ENCODE peak calls at places on chromosomes 5 and 9, in ten cellular contexts. Q is HL-60; Y is activated naive CD8-positive, alpha-beta T cell treated with anti-CD3 and anti-CD28 coated beads for 36 hours; T is nucleus accumbens; V is T1000; A is GDM1; W is RWPE1; U is activated CD8-positive, alpha-beta T cell treated with anti-CD3 and anti-CD28 coated beads for 36 hours; C is T-helper 1 cell; K is NCI-H2081. B is an unnamed sample.

GRCh38 chr5:98770911-98771322 is 2.5 kb upstream of the RGMB start:
- DNase-seq in C (no peak), U (no peak), W (no peak), T (no peak), Q (no peak), V (no peak), K (no peak), A (no peak), Y (no peak), B (peak)

GRCh38 chr5:179930788-179931473 is 23.2 kb upstream of the TBC1D9B start:
- DNase-seq in Y (no peak), K (no peak), Q (no peak), V (no peak), C (no peak), T (no peak), W (no peak), U (no peak), A (no peak), B (no peak)

GRCh38 chr5:4348919-4349318 is 753.3 kb downstream of the IRX1 start:
- DNase-seq in A (no peak), T (no peak), C (no peak), U (no peak), Q (no peak), K (no peak), Y (no peak), V (no peak), W (no peak), B (no peak)

GRCh38 chr5:45737153-45737552 is 41.0 kb upstream of the HCN1 start:
- DNase-seq in C (no peak), Y (no peak), A (no peak), K (no peak), V (no peak), Q (no peak), U (no peak), W (no peak), T (no peak), B (no peak)

GRCh38 chr9:75186767-75187380 is 98.6 kb downstream of the OSTF1 start:
- DNase-seq in T (no peak), K (peak), Q (no peak), C (no peak), U (no peak), W (peak), A (no peak), V (no peak), Y (no peak), B (no peak)

GRCh38 chr9:76883341-76883740 is 22.6 kb downstream of the PRUNE2 start:
- DNase-seq in Q (no peak), A (no peak), U (no peak), W (no peak), C (no peak), K (no peak), Y (no peak), T (no peak), V (no peak), B (no peak)

GRCh38 chr5:133246376-133247144 is 194.7 kb downstream of the HSPA4 start:
- DNase-seq in A (no peak), Y (no peak), U (no peak), C (no peak), V (peak), W (no peak), Q (no peak), T (no peak), K (no peak), B (no peak)

GRCh38 chr9:79390077-79390673 is 181.6 kb upstream of the TLE4 start:
- DNase-seq in W (no peak), U (no peak), Q (no peak), T (no peak), A (no peak), V (no peak), C (no peak), K (no peak), Y (no peak), B (peak)

GRCh38 chr5:65205016-65205415 is 276.7 kb downstream of the ADAMTS6 start:
- DNase-seq in A (no peak), U (no peak), T (no peak), W (no peak), Q (no peak), Y (no peak), C (no peak), K (no peak), V (no peak), B (no peak)

GRCh38 chr5:10366310-10367297 is 13.1 kb downstream of the MARCHF6 start:
- DNase-seq in K (no peak), V (no peak), A (no peak), Y (no peak), T (no peak), U (no peak), Q (no peak), W (peak), C (no peak), B (peak)

GRCh38 chr9:90003046-90003355 is 398.2 kb downstream of the GADD45G start:
- DNase-seq in V (no peak), C (no peak), U (no peak), T (no peak), Q (no peak), Y (no peak), W (no peak), A (no peak), K (no peak), B (no peak)

GRCh38 chr5:57509501-57510260 is 27.1 kb upstream of the ACTBL2 start:
- DNase-seq in A (no peak), T (no peak), V (no peak), Y (no peak), C (no peak), K (no peak), U (no peak), Q (no peak), W (no peak), B (no peak)

GRCh38 chr9:137580209-137580957 is 1.7 kb upstream of the DPH7 start:
- DNase-seq in V (no peak), K (no peak), C (no peak), U (no peak), A (no peak), Y (no peak), W (no peak), Q (no peak), T (no peak), B (peak)

GRCh38 chr9:123028973-123029372 is 4.5 kb upstream of the GPR21 start:
- DNase-seq in V (no peak), Q (no peak), Y (no peak), W (no peak), A (no peak), K (no peak), T (no peak), U (no peak), C (no peak), B (no peak)

GRCh38 chr9:77025146-77025545 is 5.7 kb downstream of the FOXB2 start:
- DNase-seq in T (no peak), U (no peak), Q (no peak), Y (no peak), V (no peak), C (no peak), A (no peak), K (no peak), W (no peak), B (no peak)

GRCh38 chr5:95863383-95863757 is 40.8 kb upstream of the GLRX start:
- DNase-seq in V (no peak), A (no peak), Y (no peak), W (no peak), K (no peak), U (no peak), Q (peak), T (peak), C (no peak), B (no peak)

GRCh38 chr9:98879958-98880300 is 63.8 kb upstream of the COL15A1 start:
- DNase-seq in C (no peak), V (no peak), U (no peak), A (no peak), K (no peak), W (no peak), T (no peak), Q (no peak), Y (no peak), B (no peak)

GRCh38 chr9:125548141-125548540 is 158.9 kb downstream of the MAPKAP1 start:
- DNase-seq in C (no peak), Y (no peak), W (no peak), T (no peak), A (no peak), U (no peak), K (no peak), V (no peak), Q (no peak), B (no peak)

GRCh38 chr9:128494108-128494742 is 10.3 kb upstream of the GLE1 start:
- DNase-seq in K (peak), Q (peak), W (no peak), Y (no peak), C (no peak), A (peak), T (no peak), V (no peak), U (peak), B (no peak)

GRCh38 chr5:9156282-9156681 is 389.6 kb downstream of the SEMA5A start:
- DNase-seq in Q (peak), T (peak), C (no peak), A (no peak), W (peak), Y (no peak), U (peak), V (no peak), K (peak), B (no peak)

GRCh38 chr5:100794844-100795243 is 108.2 kb downstream of the ST8SIA4 start:
- DNase-seq in A (no peak), C (no peak), U (no peak), T (no peak), K (no peak), Y (no peak), V (no peak), W (no peak), Q (no peak), B (no peak)

GRCh38 chr5:115532517-115532916 is 12.1 kb downstream of the FEM1C start:
- DNase-seq in K (no peak), A (no peak), Y (no peak), U (no peak), W (no peak), Q (no peak), V (no peak), C (no peak), T (no peak), B (no peak)

GRCh38 chr9:79302002-79302401 is 269.8 kb upstream of the TLE4 start:
- DNase-seq in T (no peak), K (no peak), V (no peak), W (no peak), Q (no peak), Y (no peak), A (no peak), U (no peak), C (no peak), B (no peak)

GRCh38 chr9:79759460-79759859 is 187.7 kb downstream of the TLE4 start:
- DNase-seq in V (no peak), U (peak), T (no peak), Q (no peak), Y (peak), W (no peak), C (no peak), K (no peak), A (no peak), B (no peak)

GRCh38 chr5:43041131-43041668 is 1.1 kb upstream of the ANXA2R start:
- DNase-seq in K (peak), C (peak), V (no peak), Q (peak), A (peak), Y (peak), U (peak), T (no peak), W (no peak), B (no peak)